ENCODE peak calls at places on chromosomes 16 and 17, in seven cellular contexts. One of them, this sample, is unnamed.

GRCh38 chr16:57186630-57187507 is 740 bp downstream of the RSPRY1 start:
- DNase-seq in H1: peak; percentile 53
- DNase-seq in endothelial cell of umbilical vein: peak; percentile 56
- DNase-seq in stomach: no peak
- DNase-seq in HCT116: no peak
- DNase-seq in heart left ventricle: no peak
- DNase-seq in sigmoid colon: no peak
- DNase-seq in this sample: peak; percentile 60

GRCh38 chr17:55351027-55351625 is 70.5 kb downstream of the MMD start:
- DNase-seq in H1: no peak
- DNase-seq in endothelial cell of umbilical vein: no peak
- DNase-seq in stomach: no peak
- DNase-seq in HCT116: no peak
- DNase-seq in heart left ventricle: no peak
- DNase-seq in sigmoid colon: no peak
- DNase-seq in this sample: no peak

GRCh38 chr16:50368410-50369132 is at the start of gene BRD7:
- DNase-seq in H1: peak; percentile 71
- DNase-seq in endothelial cell of umbilical vein: peak; percentile 39
- DNase-seq in stomach: peak; percentile 66
- DNase-seq in HCT116: no peak
- DNase-seq in heart left ventricle: peak; percentile 67
- DNase-seq in sigmoid colon: no peak
- DNase-seq in this sample: peak; percentile 86

GRCh38 chr17:30964878-30965277 is 6.0 kb upstream of the RNF135 start:
- DNase-seq in H1: no peak
- DNase-seq in endothelial cell of umbilical vein: no peak
- DNase-seq in stomach: peak; percentile 11
- DNase-seq in HCT116: no peak
- DNase-seq in heart left ventricle: no peak
- DNase-seq in sigmoid colon: no peak
- DNase-seq in this sample: no peak

GRCh38 chr17:55448681-55449080 is 27.0 kb upstream of the MMD start:
- DNase-seq in H1: no peak
- DNase-seq in endothelial cell of umbilical vein: no peak
- DNase-seq in stomach: no peak
- DNase-seq in HCT116: no peak
- DNase-seq in heart left ventricle: no peak
- DNase-seq in sigmoid colon: no peak
- DNase-seq in this sample: no peak

GRCh38 chr17:38322156-38322779 is 21.5 kb downstream of the GPR179 start:
- DNase-seq in H1: peak; percentile 91
- DNase-seq in endothelial cell of umbilical vein: no peak
- DNase-seq in stomach: peak; percentile 69
- DNase-seq in HCT116: peak; percentile 28
- DNase-seq in heart left ventricle: peak; percentile 59
- DNase-seq in sigmoid colon: peak; percentile 76
- DNase-seq in this sample: peak; percentile 65

GRCh38 chr17:32746698-32747097 is 130.2 kb downstream of the MYO1D start:
- DNase-seq in H1: no peak
- DNase-seq in endothelial cell of umbilical vein: no peak
- DNase-seq in stomach: no peak
- DNase-seq in HCT116: no peak
- DNase-seq in heart left ventricle: no peak
- DNase-seq in sigmoid colon: no peak
- DNase-seq in this sample: no peak

GRCh38 chr17:12928736-12929135 is 89.1 kb downstream of the ELAC2 start:
- DNase-seq in H1: no peak
- DNase-seq in endothelial cell of umbilical vein: no peak
- DNase-seq in stomach: no peak
- DNase-seq in HCT116: no peak
- DNase-seq in heart left ventricle: no peak
- DNase-seq in sigmoid colon: no peak
- DNase-seq in this sample: no peak

GRCh38 chr17:8002646-8003593 is 505 bp downstream of the GUCY2D start:
- DNase-seq in H1: no peak
- DNase-seq in endothelial cell of umbilical vein: peak; percentile 7
- DNase-seq in stomach: no peak
- DNase-seq in HCT116: no peak
- DNase-seq in heart left ventricle: no peak
- DNase-seq in sigmoid colon: peak; percentile 39
- DNase-seq in this sample: no peak

GRCh38 chr16:50305441-50306061 is 39.2 kb downstream of the ADCY7 start:
- DNase-seq in H1: no peak
- DNase-seq in endothelial cell of umbilical vein: no peak
- DNase-seq in stomach: no peak
- DNase-seq in HCT116: no peak
- DNase-seq in heart left ventricle: no peak
- DNase-seq in sigmoid colon: peak; percentile 63
- DNase-seq in this sample: peak; percentile 42

GRCh38 chr16:67169642-67170167 is 633 bp upstream of the NOL3 start:
- DNase-seq in H1: peak; percentile 95
- DNase-seq in endothelial cell of umbilical vein: peak; percentile 35
- DNase-seq in stomach: no peak
- DNase-seq in HCT116: no peak
- DNase-seq in heart left ventricle: peak; percentile 72
- DNase-seq in sigmoid colon: no peak
- DNase-seq in this sample: no peak

GRCh38 chr16:68737046-68737729 is at the start of gene CDH1:
- DNase-seq in H1: peak; percentile 97
- DNase-seq in endothelial cell of umbilical vein: no peak
- DNase-seq in stomach: peak; percentile 97
- DNase-seq in HCT116: peak; percentile 73
- DNase-seq in heart left ventricle: no peak
- DNase-seq in sigmoid colon: no peak
- DNase-seq in this sample: peak; percentile 98

GRCh38 chr16:5175263-5175662 is 77.7 kb upstream of the EEF2KMT start:
- DNase-seq in H1: no peak
- DNase-seq in endothelial cell of umbilical vein: no peak
- DNase-seq in stomach: no peak
- DNase-seq in HCT116: no peak
- DNase-seq in heart left ventricle: no peak
- DNase-seq in sigmoid colon: no peak
- DNase-seq in this sample: no peak

GRCh38 chr17:44348234-44348987 is 3.3 kb downstream of the GRN start:
- DNase-seq in H1: no peak
- DNase-seq in endothelial cell of umbilical vein: no peak
- DNase-seq in stomach: no peak
- DNase-seq in HCT116: no peak
- DNase-seq in heart left ventricle: peak; percentile 60
- DNase-seq in sigmoid colon: no peak
- DNase-seq in this sample: no peak

GRCh38 chr17:76725580-76726230 is 701 bp downstream of the JMJD6 start:
- DNase-seq in H1: no peak
- DNase-seq in endothelial cell of umbilical vein: peak; percentile 59
- DNase-seq in stomach: peak; percentile 73
- DNase-seq in HCT116: no peak
- DNase-seq in heart left ventricle: peak; percentile 86
- DNase-seq in sigmoid colon: peak; percentile 90
- DNase-seq in this sample: peak; percentile 90

GRCh38 chr17:50668025-50668837 is 33.5 kb downstream of the ABCC3 start:
- DNase-seq in H1: no peak
- DNase-seq in endothelial cell of umbilical vein: peak; percentile 49
- DNase-seq in stomach: no peak
- DNase-seq in HCT116: no peak
- DNase-seq in heart left ventricle: no peak
- DNase-seq in sigmoid colon: no peak
- DNase-seq in this sample: no peak

GRCh38 chr17:49216953-49217650 is 6.6 kb downstream of the ABI3 start:
- DNase-seq in H1: no peak
- DNase-seq in endothelial cell of umbilical vein: no peak
- DNase-seq in stomach: peak; percentile 27
- DNase-seq in HCT116: no peak
- DNase-seq in heart left ventricle: peak; percentile 74
- DNase-seq in sigmoid colon: peak; percentile 77
- DNase-seq in this sample: peak; percentile 67

DNA sequence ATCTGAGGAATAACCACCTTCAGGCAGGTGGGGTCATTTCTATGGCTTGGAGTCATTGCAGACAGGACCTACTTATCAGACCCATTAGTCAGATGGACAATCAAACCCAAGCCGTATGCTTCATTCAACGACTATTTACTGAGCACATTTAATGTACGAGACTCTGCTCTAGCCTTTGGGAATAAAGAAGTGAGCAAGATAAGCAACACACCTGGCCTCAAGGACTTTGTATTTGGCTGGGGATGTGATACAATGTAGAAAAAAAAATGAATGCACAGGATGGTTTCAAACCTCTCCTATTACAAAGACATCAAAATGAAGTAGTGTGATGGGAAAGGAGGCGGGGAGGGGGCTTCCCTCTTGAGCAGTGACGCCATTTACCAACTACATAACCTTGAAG is 311.7 kb downstream of the PMP22 start:
- DNase-seq in H1: no peak
- DNase-seq in endothelial cell of umbilical vein: no peak
- DNase-seq in stomach: no peak
- DNase-seq in HCT116: no peak
- DNase-seq in heart left ventricle: no peak
- DNase-seq in sigmoid colon: no peak
- DNase-seq in this sample: no peak
- H3K4me1 ChIP-seq in H1: no peaks in the 10 kb centered on the region
- H3K4me1 ChIP-seq in endothelial cell of umbilical vein: no peaks in the 10 kb centered on the region
- H3K4me1 ChIP-seq in stomach: no peaks in the 10 kb centered on the region
- H3K4me1 ChIP-seq in HCT116: no peaks in the 10 kb centered on the region
- H3K4me1 ChIP-seq in heart left ventricle: no peaks in the 10 kb centered on the region
- H3K4me1 ChIP-seq in sigmoid colon: no peaks in the 10 kb centered on the region
- H3K4me1 ChIP-seq in this sample: no peaks in the 10 kb centered on the region

GRCh38 chr17:40065771-40066510 is 3.2 kb downstream of the THRA start:
- DNase-seq in H1: no peak
- DNase-seq in endothelial cell of umbilical vein: no peak
- DNase-seq in stomach: no peak
- DNase-seq in HCT116: no peak
- DNase-seq in heart left ventricle: peak; percentile 29
- DNase-seq in sigmoid colon: peak; percentile 73
- DNase-seq in this sample: no peak

GRCh38 chr17:40063034-40063765 is 435 bp downstream of the THRA start:
- DNase-seq in H1: peak; percentile 89
- DNase-seq in endothelial cell of umbilical vein: peak; percentile 67
- DNase-seq in stomach: peak; percentile 51
- DNase-seq in HCT116: no peak
- DNase-seq in heart left ventricle: peak; percentile 68
- DNase-seq in sigmoid colon: peak; percentile 84
- DNase-seq in this sample: no peak

GRCh38 chr17:40063915-40064531 is 1.3 kb downstream of the THRA start:
- DNase-seq in H1: no peak
- DNase-seq in endothelial cell of umbilical vein: no peak
- DNase-seq in stomach: no peak
- DNase-seq in HCT116: no peak
- DNase-seq in heart left ventricle: peak; percentile 57
- DNase-seq in sigmoid colon: no peak
- DNase-seq in this sample: no peak

GRCh38 chr17:40067710-40068109 is 4.9 kb downstream of the THRA start:
- DNase-seq in H1: no peak
- DNase-seq in endothelial cell of umbilical vein: no peak
- DNase-seq in stomach: no peak
- DNase-seq in HCT116: no peak
- DNase-seq in heart left ventricle: no peak
- DNase-seq in sigmoid colon: no peak
- DNase-seq in this sample: no peak

GRCh38 chr17:40065041-40065770 is 2.4 kb downstream of the THRA start:
- DNase-seq in H1: no peak
- DNase-seq in endothelial cell of umbilical vein: peak; percentile 54
- DNase-seq in stomach: no peak
- DNase-seq in HCT116: no peak
- DNase-seq in heart left ventricle: peak; percentile 49
- DNase-seq in sigmoid colon: no peak
- DNase-seq in this sample: no peak
- H3K27ac ChIP-seq in H1: no peak overlapping the region
- H3K27ac ChIP-seq in endothelial cell of umbilical vein: no peak overlapping the region
- H3K27ac ChIP-seq in stomach: peak overlapping the region; percentile 99
- H3K27ac ChIP-seq in HCT116: no peak overlapping the region
- H3K27ac ChIP-seq in heart left ventricle: peak overlapping the region; percentile 99
- H3K27ac ChIP-seq in sigmoid colon: peak overlapping the region; percentile 97
- H3K27ac ChIP-seq in this sample: peak overlapping the region; percentile 99

DNA sequence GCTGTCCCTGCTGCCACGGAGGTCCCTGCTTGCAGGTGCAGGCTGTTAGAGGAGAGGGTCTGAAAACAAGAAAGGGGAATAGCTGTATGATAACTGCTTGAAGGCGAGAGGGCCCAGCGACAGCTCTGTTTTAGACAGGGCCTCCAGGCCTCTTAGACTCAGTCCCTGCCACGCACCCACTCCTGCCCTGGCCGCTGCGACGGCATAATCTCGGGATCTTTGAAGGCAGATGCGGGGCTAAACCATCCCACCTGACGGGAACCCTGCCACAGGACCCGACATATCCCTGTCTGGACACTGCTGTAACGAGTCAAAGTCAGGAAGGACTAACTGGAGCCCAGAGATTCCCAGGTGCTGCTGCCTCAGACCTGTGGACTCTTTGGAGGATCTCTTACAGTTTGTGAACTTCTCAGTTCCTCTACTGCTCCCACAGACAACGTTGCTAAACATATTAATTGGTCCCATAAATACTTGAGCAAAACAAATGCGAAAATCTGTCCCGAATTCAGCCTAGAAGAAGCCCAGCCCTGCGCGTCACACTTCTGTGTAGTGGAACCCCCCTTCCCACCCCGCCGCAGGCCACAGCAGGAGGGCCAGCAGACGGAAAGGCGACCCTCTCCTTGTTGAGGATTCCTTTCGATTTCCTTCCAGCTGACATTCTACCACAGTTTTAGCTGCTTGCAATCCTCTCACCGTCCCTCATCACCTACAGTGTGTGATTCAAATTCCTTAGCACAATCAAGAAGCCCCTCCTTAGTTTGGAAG is 998 bp upstream of the TMEM11 start:
- DNase-seq in H1: peak; percentile 63
- DNase-seq in endothelial cell of umbilical vein: no peak
- DNase-seq in stomach: no peak
- DNase-seq in HCT116: no peak
- DNase-seq in heart left ventricle: no peak
- DNase-seq in sigmoid colon: peak; percentile 70
- DNase-seq in this sample: no peak
- TF ChIP-seq POLR2A in H1: no peak
- TF ChIP-seq POLR2A in endothelial cell of umbilical vein: peak; percentile 11
- TF ChIP-seq POLR2A in stomach: no peak
- TF ChIP-seq POLR2A in HCT116: no peak
- TF ChIP-seq POLR2A in heart left ventricle: no peak
- TF ChIP-seq POLR2A in sigmoid colon: no peak
- TF ChIP-seq POLR2A in this sample: no peak

DNA sequence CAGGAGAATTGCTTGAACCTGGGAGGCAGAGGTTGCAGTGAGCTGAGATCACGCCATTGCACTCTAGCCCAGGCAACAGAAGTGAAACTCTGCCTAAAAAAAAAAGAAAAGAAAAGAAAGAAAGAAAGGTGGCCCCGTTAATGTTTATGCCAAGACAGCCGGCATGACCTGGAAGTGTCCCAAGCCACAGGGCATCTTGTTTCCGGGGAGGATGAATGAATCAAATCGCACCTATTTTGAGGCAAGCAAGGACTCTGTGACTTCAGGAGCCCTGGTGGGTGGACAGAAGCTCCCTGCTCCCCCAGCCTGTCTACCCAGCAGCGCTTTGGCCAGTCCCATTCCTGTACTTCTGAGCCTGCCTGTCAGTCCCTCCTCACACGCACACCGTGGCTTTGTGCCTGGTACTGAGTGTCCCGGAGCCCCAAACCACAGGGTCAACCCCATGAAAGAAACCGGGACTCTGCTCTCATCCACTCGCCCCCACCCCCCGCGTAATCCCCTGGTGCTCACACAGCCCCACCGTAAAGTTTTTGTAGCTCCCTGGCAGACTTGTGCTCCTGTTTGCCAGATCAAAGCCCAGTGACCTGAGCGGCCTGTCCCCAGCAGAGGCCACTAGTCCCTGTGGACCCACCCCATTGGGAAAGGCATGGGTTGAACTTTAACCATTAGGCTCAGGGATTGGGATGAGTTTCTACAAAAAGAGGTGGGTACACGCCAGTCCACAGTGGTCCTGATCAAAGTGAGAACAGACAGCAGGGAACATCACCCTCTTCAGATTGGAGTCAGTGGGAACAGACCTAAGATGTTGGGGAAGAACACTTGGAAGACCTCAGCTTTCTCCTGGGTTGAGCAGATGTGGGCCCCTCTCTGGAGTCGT is 19.3 kb downstream of the CD2BP2 start:
- DNase-seq in H1: no peak
- DNase-seq in endothelial cell of umbilical vein: no peak
- DNase-seq in stomach: no peak
- DNase-seq in HCT116: no peak
- DNase-seq in heart left ventricle: peak; percentile 32
- DNase-seq in sigmoid colon: peak; percentile 70
- DNase-seq in this sample: no peak
- H3K4me1 ChIP-seq in H1: no peaks in the 10 kb centered on the region
- H3K4me1 ChIP-seq in endothelial cell of umbilical vein: peaks cover 2% of the 10 kb centered on the region
- H3K4me1 ChIP-seq in stomach: peaks cover 6% of the 10 kb centered on the region
- H3K4me1 ChIP-seq in HCT116: peaks cover 10% of the 10 kb centered on the region
- H3K4me1 ChIP-seq in heart left ventricle: no peaks in the 10 kb centered on the region
- H3K4me1 ChIP-seq in sigmoid colon: peaks cover 7% of the 10 kb centered on the region
- H3K4me1 ChIP-seq in this sample: no peaks in the 10 kb centered on the region